ENCODE peak calls at places on chromosomes 12 and 14, in ten cellular contexts. F is Panc1; E is hepatocyte; R is CD8-positive, alpha-beta T cell; G is mammary epithelial cell; T is GM06990; B is breast epithelium; Q is HCT116; L is osteoblast; D is lower lobe of right lung. N is an unnamed sample.

GRCh38 chr12:57605308-57606015 is 838 bp downstream of the DTX3 start:
- DNase-seq in F (no peak), E (no peak), R (no peak), G (no peak), T (no peak), B (no peak), Q (no peak), L (peak; percentile 84), D (no peak), N (no peak)

GRCh38 chr14:78010688-78011087 is 159.5 kb upstream of the NRXN3 start:
- DNase-seq in F (no peak), E (no peak), R (no peak), G (peak; percentile 96), T (no peak), B (no peak), Q (no peak), L (peak; percentile 91), D (no peak), N (no peak)

GRCh38 chr12:38547586-38547985 is 231.0 kb downstream of the ALG10B start:
- DNase-seq in F (no peak), E (no peak), R (no peak), G (peak; percentile 78), T (no peak), B (no peak), Q (no peak), L (no peak), D (no peak), N (no peak)

GRCh38 chr12:44947163-44947562 is 71.0 kb upstream of the NELL2 start:
- DNase-seq in F (no peak), E (no peak), R (no peak), G (no peak), T (no peak), B (no peak), Q (no peak), L (no peak), D (no peak), N (no peak)

GRCh38 chr14:73231874-73232851 is 5.1 kb upstream of the PAPLN start:
- DNase-seq in F (no peak), E (peak; percentile 29), R (no peak), G (no peak), T (no peak), B (no peak), Q (no peak), L (peak; percentile 34), D (peak; percentile 45), N (no peak)

GRCh38 chr12:3251067-3251466 is 173.9 kb downstream of the TSPAN9 start:
- DNase-seq in F (no peak), E (no peak), R (no peak), G (no peak), T (no peak), B (no peak), Q (no peak), L (no peak), D (no peak), N (no peak)

GRCh38 chr12:16150290-16150689 is 127.2 kb downstream of the SLC15A5 start:
- DNase-seq in F (no peak), E (no peak), R (no peak), G (no peak), T (no peak), B (no peak), Q (no peak), L (no peak), D (no peak), N (no peak)

GRCh38 chr14:51401272-51401671 is 161.2 kb downstream of the TMX1 start:
- DNase-seq in F (no peak), E (no peak), R (no peak), G (no peak), T (no peak), B (no peak), Q (no peak), L (no peak), D (no peak), N (no peak)

GRCh38 chr14:104925941-104926609 is 1.4 kb downstream of the PLD4 start:
- DNase-seq in F (no peak), E (no peak), R (no peak), G (no peak), T (no peak), B (no peak), Q (no peak), L (peak; percentile 66), D (peak; percentile 43), N (no peak)

GRCh38 chr12:125330645-125331341 is 265.6 kb downstream of the AACS start:
- DNase-seq in F (no peak), E (peak; percentile 77), R (peak; percentile 55), G (peak; percentile 27), T (peak; percentile 45), B (peak; percentile 56), Q (peak; percentile 8), L (peak; percentile 97), D (peak; percentile 58), N (peak; percentile 37)

GRCh38 chr12:131671276-131671675 is 39.6 kb upstream of the SFSWAP start:
- DNase-seq in F (no peak), E (no peak), R (no peak), G (no peak), T (no peak), B (no peak), Q (no peak), L (no peak), D (no peak), N (no peak)

GRCh38 chr12:30795410-30795659 is 40.6 kb upstream of the CAPRIN2 start:
- DNase-seq in F (no peak), E (no peak), R (no peak), G (no peak), T (no peak), B (no peak), Q (no peak), L (no peak), D (no peak), N (no peak)

DNA sequence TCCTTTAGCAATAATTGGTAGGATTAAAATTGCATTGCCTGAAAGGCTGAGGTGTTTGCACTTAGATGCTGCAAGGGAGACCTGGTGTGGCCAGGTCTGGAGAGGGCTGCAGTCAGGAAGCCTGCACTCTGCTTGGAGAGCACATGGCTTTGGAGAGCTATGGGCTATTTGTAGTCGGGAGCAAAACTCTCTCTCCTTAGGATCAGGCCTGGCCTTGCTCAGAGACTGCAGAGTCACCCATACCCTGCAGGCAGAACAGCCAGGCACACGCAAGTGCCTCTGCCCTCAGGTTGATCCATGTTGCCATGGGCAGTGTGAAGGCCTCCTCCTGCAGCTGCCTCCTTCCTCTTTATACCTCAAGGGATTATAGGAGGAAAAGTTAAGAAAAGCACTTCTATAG is 26.8 kb downstream of the CKB start:
- DNase-seq in F (no peak), E (no peak), R (no peak), G (no peak), T (no peak), B (no peak), Q (no peak), L (peak; percentile 34), D (no peak), N (no peak)
- H3K36me3 ChIP-seq in F (peaks cover 12% of the 10 kb centered on the region), E (no peaks in the 10 kb centered on the region), R (peaks cover 15% of the 10 kb centered on the region), G (peaks cover 40% of the 10 kb centered on the region), T (peaks cover 10% of the 10 kb centered on the region), B (no peaks in the 10 kb centered on the region), Q (peaks cover 17% of the 10 kb centered on the region), L (peaks cover 71% of the 10 kb centered on the region), D (peaks cover 97% of the 10 kb centered on the region), N (peaks cover 37% of the 10 kb centered on the region)

DNA sequence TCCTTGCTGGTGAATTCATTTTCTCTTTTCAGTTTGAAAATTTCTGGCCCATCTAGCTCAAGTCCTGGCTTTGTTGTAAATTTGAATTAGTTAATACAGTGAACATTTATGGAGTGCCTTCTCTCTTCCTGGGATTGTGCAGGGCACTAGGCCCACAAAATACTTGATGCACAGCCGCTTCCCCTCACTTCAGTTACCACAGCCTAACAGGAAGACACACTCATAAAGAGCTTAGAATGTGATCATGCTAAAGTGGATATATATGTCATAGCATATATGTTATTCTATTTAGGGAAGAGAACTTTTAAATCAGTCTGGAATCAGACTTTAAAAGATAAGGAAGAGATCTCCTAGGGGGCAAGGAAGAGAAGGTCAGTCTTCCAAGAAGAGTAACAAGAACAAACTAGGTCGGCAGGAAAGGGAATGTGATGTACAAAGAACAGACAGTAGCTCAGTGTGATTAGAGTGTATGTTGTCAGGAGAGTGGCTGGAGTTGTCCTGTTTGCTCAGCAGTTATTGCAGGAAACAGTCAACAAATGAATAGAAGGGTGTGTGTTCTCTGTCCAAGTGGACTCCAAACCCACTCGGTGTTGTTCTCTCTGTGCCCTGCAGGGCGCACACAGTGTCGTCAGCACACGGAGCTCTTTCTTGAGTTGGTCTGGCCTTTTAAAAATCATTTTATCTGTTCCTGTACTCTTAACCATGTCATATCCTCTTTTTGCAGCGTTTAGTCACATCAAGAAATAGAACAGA is 74.4 kb downstream of the DAAM1 start:
- DNase-seq in F (no peak), E (peak; percentile 61), R (no peak), G (no peak), T (no peak), B (no peak), Q (no peak), L (no peak), D (no peak), N (no peak)
- TF ChIP-seq CTCF in F (peak; percentile 21), E (peak; percentile 37), R (no peak), G (peak; percentile 2), T (no peak), B (no peak), Q (peak; percentile 54), L (peak; percentile 20), D (peak; percentile 37), N (no peak)

GRCh38 chr14:37588956-37589737 is 5.9 kb downstream of the FOXA1 start:
- DNase-seq in F (no peak), E (no peak), R (no peak), G (no peak), T (no peak), B (no peak), Q (no peak), L (no peak), D (no peak), N (no peak)

GRCh38 chr14:37588667-37588955 is 6.4 kb downstream of the FOXA1 start:
- DNase-seq in F (no peak), E (peak; percentile 38), R (no peak), G (no peak), T (no peak), B (no peak), Q (no peak), L (peak; percentile 78), D (no peak), N (no peak)

GRCh38 chr14:37590810-37591139 is 4.3 kb downstream of the FOXA1 start:
- DNase-seq in F (no peak), E (no peak), R (no peak), G (no peak), T (no peak), B (no peak), Q (no peak), L (peak; percentile 50), D (no peak), N (no peak)

GRCh38 chr14:37591311-37591940 is 3.6 kb downstream of the FOXA1 start:
- DNase-seq in F (no peak), E (peak; percentile 75), R (no peak), G (no peak), T (no peak), B (no peak), Q (no peak), L (peak; percentile 44), D (peak; percentile 64), N (no peak)

GRCh38 chr14:37590096-37590809 is 4.8 kb downstream of the FOXA1 start:
- DNase-seq in F (no peak), E (no peak), R (no peak), G (no peak), T (no peak), B (no peak), Q (no peak), L (peak; percentile 58), D (no peak), N (no peak)
- H3K4me3 ChIP-seq in F (no peak overlapping the region), E (peak overlapping the region; percentile 54), R (no peak overlapping the region), G (no peak overlapping the region), T (no peak overlapping the region), B (peak overlapping the region; percentile 55), Q (no peak overlapping the region), L (no peak overlapping the region), D (peak overlapping the region; percentile 60), N (no peak overlapping the region)

GRCh38 chr14:100895411-100895810 is 8.1 kb downstream of the RTL1 start:
- DNase-seq in F (no peak), E (no peak), R (peak; percentile 41), G (no peak), T (no peak), B (no peak), Q (no peak), L (no peak), D (no peak), N (no peak)
- H3K36me3 ChIP-seq in F (no peaks in the 10 kb centered on the region), E (no peaks in the 10 kb centered on the region), R (no peaks in the 10 kb centered on the region), G (no peaks in the 10 kb centered on the region), T (no peaks in the 10 kb centered on the region), B (no peaks in the 10 kb centered on the region), Q (no peaks in the 10 kb centered on the region), L (peaks cover 70% of the 10 kb centered on the region), D (no peaks in the 10 kb centered on the region), N (no peaks in the 10 kb centered on the region)

N was measured in tibial artery.